ENCODE peak calls at places on chromosomes 4 and X, in nine cellular contexts. S is fibroblast of mammary gland; U is bronchial epithelial cell; Z is H9; T is heart left ventricle; L is tibial artery; G is endothelial cell; O is CD8-positive, alpha-beta T cell; H is Caco-2. F is an unnamed sample.

GRCh38 chr4:175246941-175247340 is 328.8 kb downstream of the ADAM29 start:
- DNase-seq in S (no peak), U (peak; percentile 33), Z (no peak), T (no peak), L (no peak), G (no peak), O (no peak), H (no peak), F (no peak)

GRCh38 chr4:15336410-15337184 is 91.2 kb upstream of the C1QTNF7 start:
- DNase-seq in S (peak; percentile 89), U (peak; percentile 75), Z (peak; percentile 42), T (no peak), L (no peak), G (no peak), O (no peak), H (no peak), F (no peak)

GRCh38 chrX:41718481-41719245 is 5.3 kb upstream of the GPR82 start:
- DNase-seq in S (no peak), U (no peak), Z (peak; percentile 93), T (no peak), L (no peak), G (no peak), O (no peak), H (peak; percentile 83), F (no peak)

GRCh38 chrX:118904218-118904617 is 70.2 kb upstream of the LONRF3 start:
- DNase-seq in S (no peak), U (no peak), Z (no peak), T (no peak), L (no peak), G (no peak), O (no peak), H (no peak), F (no peak)

GRCh38 chr4:149815743-149816142 is at the start of gene IQCM:
- DNase-seq in S (no peak), U (no peak), Z (no peak), T (no peak), L (no peak), G (no peak), O (no peak), H (no peak), F (no peak)

GRCh38 chr4:89334311-89334710 is 26.7 kb upstream of the GPRIN3 start:
- DNase-seq in S (no peak), U (no peak), Z (no peak), T (no peak), L (no peak), G (no peak), O (no peak), H (no peak), F (no peak)

GRCh38 chrX:118347131-118347530 is 1.2 kb downstream of the WDR44 start:
- DNase-seq in S (peak; percentile 68), U (peak; percentile 74), Z (no peak), T (no peak), L (no peak), G (no peak), O (no peak), H (no peak), F (no peak)

GRCh38 chr4:110200673-110201072 is 2.3 kb upstream of the ELOVL6 start:
- DNase-seq in S (no peak), U (no peak), Z (no peak), T (no peak), L (no peak), G (no peak), O (no peak), H (no peak), F (no peak)

GRCh38 chr4:176792348-176793059 is at the start of gene VEGFC:
- DNase-seq in S (peak; percentile 70), U (peak; percentile 38), Z (peak; percentile 66), T (peak; percentile 71), L (peak; percentile 67), G (peak; percentile 65), O (no peak), H (no peak), F (no peak)

GRCh38 chrX:67917412-67918010 is 373.7 kb downstream of the AR start:
- DNase-seq in S (no peak), U (no peak), Z (no peak), T (no peak), L (no peak), G (no peak), O (no peak), H (no peak), F (no peak)

GRCh38 chrX:50081282-50081955 is 119.4 kb downstream of the AKAP4 start:
- DNase-seq in S (peak; percentile 13), U (peak; percentile 27), Z (peak; percentile 34), T (no peak), L (no peak), G (peak; percentile 23), O (no peak), H (peak; percentile 53), F (no peak)

GRCh38 chr4:20044502-20044911 is 207.2 kb upstream of the SLIT2 start:
- DNase-seq in S (no peak), U (peak; percentile 84), Z (no peak), T (no peak), L (no peak), G (no peak), O (no peak), H (no peak), F (no peak)

GRCh38 chr4:154534296-154534695 is 15.9 kb downstream of the PLRG1 start:
- DNase-seq in S (peak; percentile 60), U (no peak), Z (no peak), T (no peak), L (no peak), G (no peak), O (no peak), H (no peak), F (no peak)

GRCh38 chr4:81806485-81806884 is 334.8 kb upstream of the RASGEF1B start:
- DNase-seq in S (no peak), U (no peak), Z (no peak), T (no peak), L (no peak), G (no peak), O (no peak), H (no peak), F (no peak)

GRCh38 chrX:37910186-37910585 is 62.8 kb upstream of the DYNLT3 start:
- DNase-seq in S (no peak), U (no peak), Z (no peak), T (no peak), L (no peak), G (no peak), O (no peak), H (no peak), F (no peak)

GRCh38 chrX:37906357-37906756 is 59.0 kb upstream of the DYNLT3 start:
- DNase-seq in S (no peak), U (no peak), Z (no peak), T (no peak), L (no peak), G (no peak), O (no peak), H (no peak), F (no peak)

GRCh38 chrX:37904833-37905232 is 57.5 kb upstream of the DYNLT3 start:
- DNase-seq in S (peak; percentile 4), U (no peak), Z (no peak), T (no peak), L (no peak), G (no peak), O (no peak), H (no peak), F (no peak)

DNA sequence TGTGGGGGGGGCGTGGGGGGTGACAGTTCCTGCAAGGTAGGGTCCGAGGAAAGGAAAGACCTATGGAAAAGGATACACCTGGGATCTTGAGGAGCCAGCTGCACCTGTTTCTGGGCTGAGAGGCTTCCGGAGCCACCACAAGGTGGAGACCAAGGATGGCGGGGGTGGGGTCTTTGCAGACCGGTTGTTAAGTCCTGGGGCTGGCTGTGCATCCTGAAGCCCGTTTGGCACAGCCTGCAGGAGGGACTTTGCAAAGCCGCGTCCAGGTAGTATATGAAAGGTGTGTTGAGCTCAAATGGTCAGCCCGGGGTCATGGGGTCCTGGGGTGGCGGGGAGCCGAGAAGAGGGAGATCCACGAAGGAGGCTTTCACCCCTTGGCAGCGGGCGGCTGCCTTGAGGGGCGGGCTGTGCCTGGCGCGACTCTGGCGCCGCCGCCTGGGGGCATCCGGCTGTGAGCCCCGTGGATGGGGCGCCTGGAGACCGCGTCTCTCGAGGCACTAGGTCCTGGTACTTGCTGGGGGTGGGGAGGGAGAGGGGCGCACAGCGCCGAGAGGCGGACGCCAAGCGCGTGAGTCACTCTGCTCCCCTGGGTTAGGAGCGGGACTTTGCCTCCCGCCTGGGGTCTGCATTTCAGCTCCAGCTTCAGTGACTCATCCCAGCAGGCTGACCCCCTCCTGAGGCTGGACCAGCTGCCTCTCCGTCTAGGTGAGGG is 58.2 kb upstream of the DYNLT3 start:
- DNase-seq in S (peak; percentile 10), U (no peak), Z (peak; percentile 75), T (peak; percentile 8), L (no peak), G (peak; percentile 20), O (no peak), H (peak; percentile 79), F (no peak)
- TF ChIP-seq CTCF in S (no peak), U (peak; percentile 13), Z (peak; percentile 41), T (peak; percentile 14), L (no peak), G (no peak), O (no peak), H (peak; percentile 9), F (no peak)

GRCh38 chr4:173257732-173258717 is 76.1 kb downstream of the HMGB2 start:
- DNase-seq in S (peak; percentile 71), U (peak; percentile 59), Z (peak; percentile 67), T (peak; percentile 57), L (peak; percentile 72), G (peak; percentile 64), O (peak; percentile 61), H (peak; percentile 53), F (no peak)
- TF ChIP-seq CTCF in S (peak; percentile 90), U (peak; percentile 73), Z (peak; percentile 90), T (peak; percentile 90), L (peak; percentile 63), G (peak; percentile 25), O (peak; percentile 77), H (peak; percentile 68), F (peak; percentile 57)

DNA sequence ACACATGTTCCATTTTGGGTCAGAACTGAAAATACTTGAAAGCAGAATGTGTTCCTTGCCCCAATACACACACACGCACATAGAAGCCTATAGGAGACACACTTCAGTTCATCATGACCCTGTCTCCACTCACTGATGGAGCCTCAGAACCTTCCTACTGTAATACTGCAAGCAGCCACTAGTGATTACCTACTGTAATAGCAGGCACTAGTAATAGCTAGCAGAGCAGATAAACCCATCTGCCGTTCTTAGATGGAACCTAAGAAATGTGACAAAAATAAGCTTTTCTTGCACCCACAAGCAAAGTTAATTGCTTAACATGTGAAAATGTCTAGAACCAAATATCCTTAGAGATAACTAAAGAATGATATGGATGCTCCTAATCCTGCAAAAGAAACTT is 13.6 kb downstream of the AMTN start:
- DNase-seq in S (no peak), U (no peak), Z (no peak), T (no peak), L (no peak), G (no peak), O (no peak), H (no peak), F (no peak)
- TF ChIP-seq CTCF in S (peak; percentile 12), U (peak; percentile 6), Z (peak; percentile 51), T (no peak), L (no peak), G (peak; percentile 51), O (no peak), H (no peak), F (no peak)

DNA sequence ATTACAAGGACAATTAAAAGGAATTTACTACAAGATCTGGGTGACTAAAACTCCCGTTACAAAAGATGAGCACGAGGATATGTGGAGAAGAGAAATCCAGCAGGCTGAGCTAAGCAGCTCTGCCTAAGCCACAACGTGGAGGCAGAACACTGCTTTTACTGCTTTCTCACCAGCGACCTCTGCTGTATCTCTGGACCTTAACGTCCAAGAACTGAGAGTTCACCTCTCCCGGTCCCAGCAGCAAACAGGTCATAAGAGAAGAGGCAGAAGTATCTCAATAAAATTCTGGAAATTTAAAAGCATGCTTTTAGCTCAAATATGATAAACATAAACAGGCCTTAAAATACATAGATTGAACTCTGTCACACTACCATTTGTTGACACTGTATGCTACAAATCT is 81.0 kb downstream of the ADGRA3 start:
- DNase-seq in S (peak; percentile 62), U (peak; percentile 53), Z (peak; percentile 65), T (peak; percentile 22), L (no peak), G (peak; percentile 54), O (no peak), H (peak; percentile 43), F (no peak)
- TF ChIP-seq CTCF in S (peak; percentile 55), U (peak; percentile 56), Z (peak; percentile 69), T (peak; percentile 43), L (no peak), G (no peak), O (no peak), H (peak; percentile 31), F (no peak)

F was measured in natural killer cell.